ENCODE peak calls at places on chromosomes 12 and 14, in nine cellular contexts. H, M, S, V, E, L, P, Y and X are unnamed samples.

GRCh38 chr12:131251336-131252101 is 297.8 kb downstream of the ADGRD1 start:
- DNase-seq in P (no peak), V (no peak), Y (no peak), S (no peak), H (no peak), E (no peak), L (no peak), M (no peak), X (no peak)

GRCh38 chr14:104105071-104105821 is 19.7 kb downstream of the ASPG start:
- DNase-seq in V (no peak), E (no peak), M (peak), P (no peak), Y (no peak), L (peak), S (no peak), H (no peak), X (peak)

GRCh38 chr14:33551963-33552362 is 398.9 kb downstream of the EGLN3 start:
- DNase-seq in S (peak), L (no peak), P (no peak), E (no peak), M (no peak), Y (no peak), V (no peak), H (no peak), X (peak)

GRCh38 chr12:13713746-13714400 is 267.5 kb downstream of the GRIN2B start:
- DNase-seq in Y (no peak), H (no peak), L (no peak), S (peak), V (no peak), E (peak), M (no peak), P (no peak), X (no peak)

GRCh38 chr12:79737875-79738718 is 47.3 kb upstream of the PAWR start:
- DNase-seq in H (peak), Y (peak), P (peak), M (no peak), L (no peak), V (no peak), S (peak), E (peak), X (no peak)

GRCh38 chr14:94051115-94051514 is 25.0 kb downstream of the OTUB2 start:
- DNase-seq in Y (no peak), L (peak), V (no peak), E (no peak), S (peak), H (no peak), M (no peak), P (peak), X (no peak)

GRCh38 chr14:73829526-73830431 is 21.9 kb upstream of the PTGR2 start:
- DNase-seq in M (no peak), E (no peak), L (peak), S (no peak), V (peak), H (no peak), Y (peak), P (peak), X (peak)

GRCh38 chr14:80213602-80214001 is 2.3 kb upstream of the DIO2 start:
- DNase-seq in V (peak), L (peak), P (peak), M (no peak), Y (peak), E (no peak), S (peak), H (no peak), X (peak)

GRCh38 chr12:27319394-27319793 is 13.2 kb upstream of the BMAL2 start:
- DNase-seq in Y (no peak), V (no peak), P (peak), L (no peak), H (no peak), E (no peak), S (no peak), M (no peak), X (peak)

GRCh38 chr14:99590746-99591555 is 13.1 kb downstream of the CCDC85C start:
- DNase-seq in Y (no peak), V (no peak), H (peak), M (no peak), S (no peak), E (no peak), P (peak), L (no peak), X (peak)

GRCh38 chr12:57430117-57430930 is 519 bp downstream of the R3HDM2 start:
- DNase-seq in M (peak), V (no peak), S (no peak), P (peak), L (peak), H (no peak), Y (peak), E (no peak), X (no peak)

GRCh38 chr14:22221508-22221907 is 367.5 kb downstream of the DAD1 start:
- DNase-seq in P (peak), Y (no peak), M (no peak), V (no peak), H (no peak), L (no peak), E (no peak), S (peak), X (no peak)

GRCh38 chr12:68831751-68832503 is 23.9 kb downstream of the MDM2 start:
- DNase-seq in V (no peak), Y (no peak), M (no peak), L (no peak), P (peak), E (no peak), S (no peak), H (no peak), X (no peak)

GRCh38 chr12:82182601-82183000 is 175.6 kb downstream of the CCDC59 start:
- DNase-seq in L (no peak), V (no peak), S (no peak), P (peak), Y (no peak), E (no peak), M (no peak), H (no peak), X (no peak)

GRCh38 chr12:29208935-29209701 is 60.0 kb downstream of the FAR2 start:
- DNase-seq in L (no peak), M (no peak), E (no peak), S (no peak), V (no peak), H (no peak), P (no peak), Y (no peak), X (no peak)

GRCh38 chr12:1972856-1973317 is 31.4 kb downstream of the DCP1B start:
- DNase-seq in Y (no peak), M (no peak), V (no peak), L (peak), H (peak), S (no peak), E (no peak), P (peak), X (peak)

GRCh38 chr14:70655110-70655826 is 13.6 kb downstream of the TTC9 start:
- DNase-seq in S (no peak), M (peak), V (peak), E (no peak), Y (peak), P (no peak), H (no peak), L (no peak), X (peak)

GRCh38 chr12:109937371-109937770 is 37.3 kb downstream of the TCHP start:
- DNase-seq in H (no peak), M (no peak), Y (no peak), E (no peak), L (no peak), V (no peak), S (no peak), P (no peak), X (no peak)

GRCh38 chr12:42633594-42633993 is 44.0 kb upstream of the PRICKLE1 start:
- DNase-seq in V (no peak), L (no peak), H (no peak), E (no peak), M (no peak), Y (no peak), S (no peak), P (no peak), X (no peak)

GRCh38 chr12:93022603-93023340 is 93.7 kb upstream of the EEA1 start:
- DNase-seq in P (peak), H (no peak), L (no peak), V (no peak), Y (no peak), S (no peak), M (no peak), E (no peak), X (no peak)

GRCh38 chr14:51652168-51653095 is 722 bp downstream of the FRMD6 start:
- DNase-seq in P (no peak), E (no peak), Y (peak), L (peak), H (peak), M (peak), S (peak), V (no peak), X (peak)

GRCh38 chr12:7750350-7750749 is 3.2 kb upstream of the CLEC4C start:
- DNase-seq in H (no peak), L (no peak), V (no peak), P (no peak), E (no peak), M (no peak), S (peak), Y (no peak), X (no peak)

GRCh38 chr14:99930420-99931274 is 134.6 kb upstream of the EVL start:
- DNase-seq in V (no peak), Y (peak), E (no peak), M (no peak), S (no peak), L (no peak), H (no peak), P (peak), X (no peak)

GRCh38 chr12:82486524-82487235 is 128.4 kb downstream of the METTL25 start:
- DNase-seq in E (no peak), S (no peak), L (no peak), P (peak), Y (no peak), M (no peak), H (no peak), V (no peak), X (no peak)

GRCh38 chr14:32697114-32697513 is 241.6 kb upstream of the NPAS3 start:
- DNase-seq in S (no peak), Y (no peak), L (no peak), P (no peak), H (no peak), E (no peak), V (no peak), M (no peak), X (no peak)

GRCh38 chr14:49497725-49498348 is 88.3 kb downstream of the RPS29 start:
- DNase-seq in P (peak), E (peak), H (peak), L (no peak), S (peak), V (peak), Y (peak), M (no peak), X (peak)

GRCh38 chr14:61277784-61278183 is 3.4 kb downstream of the TMEM30B start:
- DNase-seq in M (no peak), P (no peak), E (no peak), H (no peak), L (no peak), S (no peak), Y (no peak), V (no peak), X (no peak)

GRCh38 chr12:24198936-24199644 is 249.6 kb upstream of the SOX5 start:
- DNase-seq in S (no peak), H (no peak), V (no peak), E (no peak), L (no peak), M (no peak), P (no peak), Y (no peak), X (no peak)

GRCh38 chr14:67965684-67966083 is 146.1 kb downstream of the RAD51B start:
- DNase-seq in S (no peak), V (no peak), L (no peak), E (no peak), M (no peak), Y (no peak), H (no peak), P (no peak), X (no peak)

GRCh38 chr14:73717998-73718741 is 4.0 kb upstream of the PNMA1 start:
- DNase-seq in V (no peak), Y (no peak), P (no peak), L (no peak), E (no peak), M (no peak), S (peak), H (no peak), X (peak)

GRCh38 chr14:55699131-55700057 is 119.4 kb downstream of the KTN1 start:
- DNase-seq in L (no peak), H (no peak), E (no peak), Y (no peak), M (no peak), P (peak), V (no peak), S (no peak), X (peak)

GRCh38 chr14:35234007-35234406 is 58.2 kb upstream of the PSMA6 start:
- DNase-seq in V (no peak), S (no peak), E (no peak), M (no peak), P (peak), H (no peak), Y (no peak), L (no peak), X (no peak)

GRCh38 chr12:6843118-6843902 is 2.6 kb downstream of the GNB3 start:
- DNase-seq in S (peak), L (no peak), M (no peak), V (no peak), E (no peak), Y (no peak), H (no peak), P (no peak), X (peak)

GRCh38 chr14:90758959-90759358 is 57.3 kb downstream of the TTC7B start:
- DNase-seq in M (no peak), Y (no peak), P (peak), H (peak), S (no peak), E (no peak), L (peak), V (peak), X (peak)

GRCh38 chr12:114685869-114686268 is 1.9 kb upstream of the TBX3 start:
- DNase-seq in S (peak), M (no peak), E (no peak), P (no peak), L (no peak), Y (no peak), H (no peak), V (no peak), X (peak)